ENCODE peak calls at places on chromosomes 6 and 20, in six cellular contexts. R is spleen, A is heart left ventricle, Y is tibial nerve, E is HCT116, V is esophagus squamous epithelium. S is an unnamed sample.

GRCh38 chr6:147738516-147739187 is 230.2 kb downstream of the SAMD5 start:
- DNase-seq in R (no peak), A (no peak), Y (no peak), E (no peak), V (no peak), S (no peak)

GRCh38 chr6:72639920-72640621 is 18.2 kb downstream of the KCNQ5 start:
- DNase-seq in R (no peak), A (no peak), Y (no peak), E (no peak), V (no peak), S (peak)

GRCh38 chr6:4775591-4776492 is at the start of gene CDYL:
- DNase-seq in R (peak), A (peak), Y (peak), E (peak), V (peak), S (peak)

GRCh38 chr6:143698759-143699750 is 21.3 kb downstream of the PHACTR2 start:
- DNase-seq in R (no peak), A (no peak), Y (no peak), E (no peak), V (no peak), S (peak)

GRCh38 chr6:159221486-159222170 is 52.4 kb downstream of the FNDC1 start:
- DNase-seq in R (no peak), A (no peak), Y (no peak), E (no peak), V (no peak), S (no peak)

GRCh38 chr20:50467618-50468373 is 42.4 kb upstream of the PTPN1 start:
- DNase-seq in R (no peak), A (peak), Y (no peak), E (peak), V (no peak), S (peak)

GRCh38 chr6:166005401-166005845 is 162.2 kb downstream of the TBXT start:
- DNase-seq in R (no peak), A (peak), Y (no peak), E (no peak), V (no peak), S (no peak)

GRCh38 chr20:12053348-12053747 is 135.7 kb downstream of the BTBD3 start:
- DNase-seq in R (no peak), A (no peak), Y (no peak), E (no peak), V (no peak), S (no peak)

GRCh38 chr6:100347901-100348550 is 116.7 kb downstream of the SIM1 start:
- DNase-seq in R (no peak), A (no peak), Y (no peak), E (no peak), V (no peak), S (no peak)

GRCh38 chr20:40821438-40821837 is 132.4 kb upstream of the MAFB start:
- DNase-seq in R (no peak), A (no peak), Y (no peak), E (no peak), V (no peak), S (no peak)

GRCh38 chr6:131669891-131670290 is 31.3 kb downstream of the OR2A4 start:
- DNase-seq in R (no peak), A (no peak), Y (no peak), E (no peak), V (no peak), S (no peak)

GRCh38 chr6:131678401-131678800 is 22.8 kb downstream of the OR2A4 start:
- DNase-seq in R (no peak), A (no peak), Y (no peak), E (no peak), V (no peak), S (no peak)

DNA sequence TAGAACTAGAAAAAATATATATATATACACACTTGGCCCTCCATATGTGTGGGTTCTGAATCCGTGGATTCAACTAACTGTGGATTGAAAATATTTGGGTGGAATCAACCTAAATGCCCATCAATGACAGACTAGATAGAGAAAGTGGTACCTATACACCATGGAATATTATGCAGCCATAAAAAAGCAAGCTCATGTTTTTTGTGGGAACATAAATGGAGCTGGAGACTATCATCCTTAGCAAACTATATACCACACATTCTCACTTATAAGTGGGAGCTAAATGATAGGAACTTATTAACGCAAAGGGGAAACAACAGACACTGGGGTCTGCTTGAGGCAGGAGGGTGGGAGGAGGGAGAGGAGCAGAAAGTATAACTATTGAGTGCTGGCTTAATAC is 28.0 kb downstream of the OR2A4 start:
- DNase-seq in R (no peak), A (no peak), Y (no peak), E (no peak), V (no peak), S (no peak)
- TF ChIP-seq POLR2A in R (no peak), A (no peak), Y (no peak), E (no peak), V (no peak), S (no peak)

GRCh38 chr20:45404438-45404837 is 3.7 kb upstream of the DBNDD2 start:
- DNase-seq in R (no peak), A (no peak), Y (no peak), E (no peak), V (no peak), S (no peak)

GRCh38 chr20:45407783-45408645 is at the start of gene DBNDD2:
- DNase-seq in R (no peak), A (peak), Y (no peak), E (no peak), V (no peak), S (no peak)

GRCh38 chr20:45405566-45406259 is 2.4 kb upstream of the DBNDD2 start:
- DNase-seq in R (no peak), A (peak), Y (no peak), E (no peak), V (no peak), S (no peak)

GRCh38 chr20:45407067-45407745 is 883 bp upstream of the DBNDD2 start:
- DNase-seq in R (no peak), A (peak), Y (no peak), E (no peak), V (no peak), S (no peak)

DNA sequence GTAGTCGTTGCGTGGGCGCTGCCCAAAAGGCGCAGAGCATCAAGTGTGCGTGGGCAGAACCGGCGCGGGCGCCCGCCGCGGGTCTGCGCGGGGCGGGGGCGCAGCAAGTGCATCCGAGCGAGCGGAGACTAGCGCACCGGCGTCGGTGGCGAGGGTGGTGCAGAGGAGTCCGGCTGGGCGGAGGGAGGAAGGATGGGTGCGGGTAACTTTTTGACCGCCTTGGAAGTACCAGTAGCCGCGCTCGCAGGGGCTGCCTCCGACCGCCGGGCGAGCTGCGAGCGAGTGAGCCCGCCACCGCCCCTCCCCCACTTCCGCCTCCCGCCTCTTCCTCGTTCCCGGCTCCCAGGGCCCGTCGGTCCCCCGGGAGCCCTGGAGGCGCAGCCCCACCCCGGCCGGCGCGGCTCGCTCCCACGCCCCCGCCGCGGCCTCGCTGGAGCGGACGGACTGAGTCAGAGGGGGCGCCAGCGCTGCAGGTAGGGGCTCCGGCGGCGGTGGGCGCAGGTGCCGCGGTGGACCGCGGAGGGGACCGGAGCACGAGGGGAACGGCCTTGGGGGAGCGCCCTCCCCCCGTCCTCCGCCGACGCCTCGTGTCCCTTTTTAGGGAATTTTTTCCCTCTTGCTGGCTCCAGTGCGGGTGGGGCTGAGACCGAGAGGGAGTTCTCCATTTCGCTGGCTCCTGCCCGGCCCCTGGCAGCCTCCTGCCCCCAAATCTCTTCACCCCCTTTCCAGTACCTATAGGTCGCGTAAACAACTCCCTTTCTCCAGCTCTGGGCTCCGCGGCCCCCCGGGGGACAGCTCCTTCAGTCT is 1.6 kb upstream of the DBNDD2 start:
- DNase-seq in R (peak), A (peak), Y (peak), E (no peak), V (no peak), S (no peak)
- TF ChIP-seq POLR2A in R (no peak), A (peak), Y (no peak), E (no peak), V (no peak), S (no peak)

GRCh38 chr6:118548136-118548535 is at the start of gene PLN:
- DNase-seq in R (no peak), A (no peak), Y (no peak), E (no peak), V (no peak), S (no peak)
- TF ChIP-seq POLR2A in R (no peak), A (peak), Y (no peak), E (no peak), V (no peak), S (no peak)

GRCh38 chr20:43460172-43460829 is 2.6 kb downstream of the SRSF6 start:
- DNase-seq in R (no peak), A (no peak), Y (no peak), E (no peak), V (no peak), S (no peak)
- TF ChIP-seq POLR2A in R (no peak), A (no peak), Y (no peak), E (no peak), V (no peak), S (no peak)

DNA sequence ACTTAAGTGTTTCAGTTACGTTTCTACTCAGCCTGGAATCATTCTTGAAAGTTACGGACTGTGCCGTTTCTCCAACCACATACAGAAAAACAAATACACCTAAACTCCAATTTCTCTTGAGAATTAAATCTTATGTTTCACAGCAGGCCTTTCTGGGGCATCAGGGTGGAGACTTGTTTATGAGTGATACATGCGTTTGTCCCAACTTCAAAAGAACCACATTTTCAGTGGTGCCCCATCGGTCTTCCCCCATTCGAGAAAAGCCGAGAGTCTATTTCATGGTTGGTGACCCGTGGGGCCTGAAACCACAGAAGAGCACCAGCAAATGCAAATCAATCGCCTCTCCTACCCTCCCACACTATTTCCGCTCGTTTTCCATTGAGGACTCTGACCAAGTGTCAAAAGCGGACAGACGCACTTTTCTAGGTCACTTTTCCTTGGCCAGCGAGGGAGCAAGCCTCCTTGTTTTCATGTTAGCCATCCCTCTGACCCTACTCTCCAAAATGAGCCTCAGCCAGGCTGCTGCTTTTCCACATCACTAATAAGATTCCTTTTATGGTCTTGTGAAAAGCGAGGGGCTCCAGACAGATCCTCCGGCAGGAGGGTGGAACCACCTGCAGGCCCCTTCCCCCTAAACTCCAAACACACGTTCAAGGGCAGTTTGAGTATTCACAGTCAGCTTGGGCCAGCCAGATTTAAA is 3.1 kb downstream of the JAG1 start:
- DNase-seq in R (no peak), A (no peak), Y (no peak), E (no peak), V (no peak), S (no peak)
- TF ChIP-seq POLR2A in R (no peak), A (no peak), Y (no peak), E (no peak), V (no peak), S (no peak)

GRCh38 chr20:54167909-54168872 is 5.6 kb downstream of the CYP24A1 start:
- DNase-seq in R (no peak), A (no peak), Y (no peak), E (peak), V (no peak), S (no peak)
- TF ChIP-seq POLR2A in R (no peak), A (no peak), Y (no peak), E (no peak), V (no peak), S (no peak)

GRCh38 chr6:32662099-32662498 is 4.4 kb downstream of the HLA-DQB1 start:
- DNase-seq in R (no peak), A (no peak), Y (no peak), E (no peak), V (no peak), S (no peak)

GRCh38 chr6:32664354-32664753 is 2.1 kb downstream of the HLA-DQB1 start:
- DNase-seq in R (no peak), A (no peak), Y (no peak), E (no peak), V (no peak), S (no peak)

GRCh38 chr6:32662836-32663235 is 3.6 kb downstream of the HLA-DQB1 start:
- DNase-seq in R (no peak), A (no peak), Y (no peak), E (no peak), V (no peak), S (no peak)

GRCh38 chr6:32658268-32658897 is 8.1 kb downstream of the HLA-DQB1 start:
- DNase-seq in R (no peak), A (no peak), Y (no peak), E (no peak), V (no peak), S (no peak)

GRCh38 chr6:32659856-32660595 is 6.4 kb downstream of the HLA-DQB1 start:
- DNase-seq in R (peak), A (peak), Y (no peak), E (no peak), V (no peak), S (no peak)
- TF ChIP-seq POLR2A in R (no peak), A (no peak), Y (no peak), E (no peak), V (no peak), S (no peak)

GRCh38 chr20:10339609-10340008 is 94.4 kb downstream of the MKKS start:
- DNase-seq in R (no peak), A (no peak), Y (no peak), E (no peak), V (no peak), S (no peak)

GRCh38 chr20:10342152-10342551 is 91.9 kb downstream of the MKKS start:
- DNase-seq in R (no peak), A (no peak), Y (no peak), E (no peak), V (no peak), S (no peak)

GRCh38 chr20:10338781-10339180 is 95.2 kb downstream of the MKKS start:
- DNase-seq in R (no peak), A (no peak), Y (no peak), E (no peak), V (no peak), S (no peak)

GRCh38 chr20:10332656-10333421 is 101.2 kb downstream of the MKKS start:
- DNase-seq in R (no peak), A (no peak), Y (no peak), E (no peak), V (no peak), S (no peak)

DNA sequence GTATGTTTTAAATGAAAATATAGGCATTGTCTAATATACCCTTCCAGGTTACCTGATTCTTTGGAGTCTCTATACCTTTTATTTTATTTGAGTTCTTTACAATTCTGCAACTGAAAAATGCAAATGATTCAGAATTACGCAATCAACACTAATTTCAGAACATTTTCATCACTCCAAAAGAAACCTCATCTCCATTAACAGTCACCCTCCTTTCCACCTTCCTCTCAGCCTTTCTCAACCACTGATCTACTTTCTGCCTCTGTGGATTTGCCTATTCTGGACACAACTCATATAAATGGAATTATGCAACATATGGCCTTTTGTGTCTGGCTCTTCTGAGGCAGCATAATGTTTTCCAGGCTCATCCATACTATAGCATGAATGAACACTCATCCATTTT is 96.7 kb downstream of the MKKS start:
- DNase-seq in R (no peak), A (no peak), Y (no peak), E (no peak), V (no peak), S (peak)
- TF ChIP-seq POLR2A in R (no peak), A (no peak), Y (no peak), E (no peak), V (no peak), S (no peak)

DNA sequence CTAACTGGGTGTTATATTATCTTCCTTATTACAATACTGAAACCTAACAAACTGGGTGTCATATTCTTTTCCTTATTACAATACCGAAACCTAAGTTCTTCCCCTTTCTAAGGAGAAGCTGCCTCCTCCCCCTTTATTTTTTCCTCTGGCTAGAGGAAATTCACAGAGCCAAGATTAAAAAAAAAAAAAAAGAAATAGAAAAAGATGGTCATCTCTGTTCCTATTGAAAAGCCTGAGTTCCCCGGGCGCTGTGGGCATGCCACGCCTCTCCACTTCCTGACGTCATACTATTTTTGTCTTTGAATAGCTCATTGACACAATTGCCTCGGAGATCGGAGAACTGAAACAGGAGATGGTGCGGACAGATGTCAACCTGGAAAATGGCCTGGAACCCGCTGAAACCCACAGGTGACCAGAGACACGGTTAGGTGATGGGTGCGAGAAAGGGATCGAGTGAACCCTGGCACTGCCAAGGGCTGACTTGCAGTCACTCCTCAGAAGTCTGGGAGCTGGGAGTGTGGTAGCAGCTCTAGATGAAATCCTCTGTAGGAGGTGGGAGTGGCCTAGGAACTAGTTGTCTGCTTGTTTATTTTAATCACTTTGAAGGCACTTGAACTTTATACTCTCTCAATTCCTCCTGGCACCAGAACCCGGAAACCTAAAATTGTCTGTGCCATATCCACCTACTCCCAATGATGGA is 82.2 kb upstream of the NAA20 start:
- DNase-seq in R (no peak), A (peak), Y (no peak), E (no peak), V (no peak), S (no peak)
- TF ChIP-seq POLR2A in R (no peak), A (peak), Y (no peak), E (no peak), V (no peak), S (no peak)

DNA sequence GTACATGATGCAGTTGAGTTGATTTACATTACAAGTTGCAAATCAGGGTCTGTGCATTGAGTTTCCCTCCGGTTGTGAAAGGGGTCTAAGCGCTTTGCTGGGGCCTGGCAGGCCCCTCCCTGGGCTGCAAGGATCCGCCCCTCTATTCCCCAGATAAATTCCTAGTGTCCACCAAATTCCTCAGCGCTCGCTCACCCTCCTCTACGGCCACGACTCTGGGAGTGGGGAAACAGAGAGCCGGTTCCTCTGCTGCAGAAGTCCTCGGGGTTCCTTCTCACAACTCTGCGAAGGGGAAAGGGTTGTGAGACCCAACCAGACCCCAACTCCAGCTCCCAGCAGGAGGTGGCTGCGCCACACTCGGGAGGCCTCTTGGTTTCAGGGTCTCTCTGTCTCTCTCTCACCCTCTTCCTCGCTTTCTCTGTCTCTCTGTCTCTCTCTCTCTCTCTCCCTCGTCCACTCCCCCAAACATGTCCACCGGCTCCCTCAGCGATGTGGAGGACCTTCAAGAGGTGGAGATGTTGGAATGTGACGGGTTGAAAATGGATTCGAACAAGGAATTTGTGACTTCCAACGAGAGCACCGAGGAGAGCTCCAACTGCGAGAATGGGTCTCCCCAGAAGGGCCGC is at the start of gene TCF21:
- DNase-seq in R (no peak), A (peak), Y (no peak), E (no peak), V (no peak), S (no peak)
- TF ChIP-seq POLR2A in R (peak), A (peak), Y (no peak), E (no peak), V (no peak), S (no peak)